ENCODE peak calls at places on chromosomes 6 and 20, in four cellular contexts. One of them, this sample, is unnamed.

GRCh38 chr6:154931741-154932424 is 63.2 kb upstream of the TIAM2 start:
- DNase-seq in epithelial cell of esophagus: no peak
- DNase-seq in body of pancreas: no peak
- DNase-seq in BE2C: no peak
- DNase-seq in this sample: no peak

GRCh38 chr20:64168381-64169088 is 4.3 kb downstream of the MYT1 start:
- DNase-seq in epithelial cell of esophagus: no peak
- DNase-seq in body of pancreas: no peak
- DNase-seq in BE2C: no peak
- DNase-seq in this sample: no peak

GRCh38 chr6:35299674-35300073 is 2.1 kb downstream of the DEF6 start:
- DNase-seq in BE2C: no peak
- DNase-seq in body of pancreas: peak; percentile 25
- DNase-seq in epithelial cell of esophagus: no peak
- DNase-seq in this sample: no peak

GRCh38 chr20:1987826-1988225 is 6.0 kb downstream of the PDYN start:
- DNase-seq in BE2C: no peak
- DNase-seq in epithelial cell of esophagus: no peak
- DNase-seq in body of pancreas: no peak
- DNase-seq in this sample: no peak

GRCh38 chr20:61698598-61698960 is 367.1 kb downstream of the TAF4 start:
- DNase-seq in BE2C: no peak
- DNase-seq in epithelial cell of esophagus: no peak
- DNase-seq in body of pancreas: no peak
- DNase-seq in this sample: no peak

GRCh38 chr20:35743693-35744491 is 1.8 kb upstream of the RBM39 start:
- DNase-seq in epithelial cell of esophagus: no peak
- DNase-seq in body of pancreas: no peak
- DNase-seq in BE2C: no peak
- DNase-seq in this sample: no peak

GRCh38 chr6:36078159-36078558 is 50.6 kb downstream of the MAPK14 start:
- DNase-seq in BE2C: no peak
- DNase-seq in body of pancreas: no peak
- DNase-seq in epithelial cell of esophagus: no peak
- DNase-seq in this sample: no peak

GRCh38 chr6:31659649-31660223 is 842 bp downstream of the C6orf47 start:
- DNase-seq in BE2C: no peak
- DNase-seq in body of pancreas: no peak
- DNase-seq in epithelial cell of esophagus: peak; percentile 57
- DNase-seq in this sample: no peak

GRCh38 chr6:33717857-33718552 is 6.5 kb upstream of the UQCC2 start:
- DNase-seq in BE2C: no peak
- DNase-seq in epithelial cell of esophagus: no peak
- DNase-seq in body of pancreas: peak; percentile 66
- DNase-seq in this sample: no peak

GRCh38 chr6:157983439-157984119 is 1.9 kb downstream of the SYNJ2 start:
- DNase-seq in BE2C: no peak
- DNase-seq in body of pancreas: no peak
- DNase-seq in epithelial cell of esophagus: no peak
- DNase-seq in this sample: no peak

GRCh38 chr6:98764378-98764911 is 69.9 kb upstream of the POU3F2 start:
- DNase-seq in epithelial cell of esophagus: no peak
- DNase-seq in BE2C: no peak
- DNase-seq in body of pancreas: no peak
- DNase-seq in this sample: no peak

GRCh38 chr6:93701526-93701925 is 282.2 kb upstream of the EPHA7 start:
- DNase-seq in epithelial cell of esophagus: no peak
- DNase-seq in body of pancreas: no peak
- DNase-seq in BE2C: no peak
- DNase-seq in this sample: no peak

GRCh38 chr20:62209850-62210495 is 10.1 kb downstream of the HRH3 start:
- DNase-seq in body of pancreas: no peak
- DNase-seq in epithelial cell of esophagus: no peak
- DNase-seq in BE2C: no peak
- DNase-seq in this sample: no peak

GRCh38 chr6:23349521-23350147 is 776.4 kb upstream of the NRSN1 start:
- DNase-seq in BE2C: peak; percentile 76
- DNase-seq in body of pancreas: no peak
- DNase-seq in epithelial cell of esophagus: peak; percentile 96
- DNase-seq in this sample: no peak

GRCh38 chr6:5457983-5458683 is 196.8 kb downstream of the FARS2 start:
- DNase-seq in BE2C: no peak
- DNase-seq in body of pancreas: peak; percentile 95
- DNase-seq in epithelial cell of esophagus: peak; percentile 86
- DNase-seq in this sample: no peak

GRCh38 chr20:22466447-22467171 is 117.8 kb downstream of the FOXA2 start:
- DNase-seq in body of pancreas: no peak
- DNase-seq in BE2C: no peak
- DNase-seq in epithelial cell of esophagus: no peak
- DNase-seq in this sample: no peak

GRCh38 chr20:21681932-21682318 is 23.5 kb upstream of the PAX1 start:
- DNase-seq in body of pancreas: no peak
- DNase-seq in BE2C: no peak
- DNase-seq in epithelial cell of esophagus: no peak
- DNase-seq in this sample: no peak

GRCh38 chr20:18279231-18279630 is 9.1 kb upstream of the ZNF133 start:
- DNase-seq in body of pancreas: no peak
- DNase-seq in epithelial cell of esophagus: peak; percentile 59
- DNase-seq in BE2C: no peak
- DNase-seq in this sample: no peak

GRCh38 chr6:55153284-55153683 is 21.0 kb upstream of the HCRTR2 start:
- DNase-seq in epithelial cell of esophagus: no peak
- DNase-seq in BE2C: no peak
- DNase-seq in body of pancreas: no peak
- DNase-seq in this sample: no peak

GRCh38 chr6:89221971-89222887 is 5.1 kb upstream of the GABRR1 start:
- DNase-seq in body of pancreas: no peak
- DNase-seq in BE2C: no peak
- DNase-seq in epithelial cell of esophagus: no peak
- DNase-seq in this sample: no peak

GRCh38 chr6:48916523-48917050 is 546.5 kb downstream of the MMUT start:
- DNase-seq in BE2C: no peak
- DNase-seq in body of pancreas: no peak
- DNase-seq in epithelial cell of esophagus: no peak
- DNase-seq in this sample: no peak

GRCh38 chr6:2482773-2483172 is 237.4 kb upstream of the GMDS start:
- DNase-seq in BE2C: no peak
- DNase-seq in body of pancreas: no peak
- DNase-seq in epithelial cell of esophagus: no peak
- DNase-seq in this sample: no peak

GRCh38 chr20:32037929-32038328 is 14.1 kb upstream of the HCK start:
- DNase-seq in body of pancreas: no peak
- DNase-seq in epithelial cell of esophagus: peak; percentile 62
- DNase-seq in BE2C: no peak
- DNase-seq in this sample: no peak

GRCh38 chr6:154460306-154461071 is 50.0 kb downstream of the CNKSR3 start:
- DNase-seq in epithelial cell of esophagus: peak; percentile 40
- DNase-seq in BE2C: no peak
- DNase-seq in body of pancreas: no peak
- DNase-seq in this sample: no peak

GRCh38 chr20:43363506-43363905 is 94.2 kb upstream of the SRSF6 start:
- DNase-seq in body of pancreas: no peak
- DNase-seq in epithelial cell of esophagus: no peak
- DNase-seq in BE2C: no peak
- DNase-seq in this sample: no peak

GRCh38 chr6:147058786-147059434 is 145.3 kb upstream of the STXBP5 start:
- DNase-seq in BE2C: no peak
- DNase-seq in epithelial cell of esophagus: peak; percentile 45
- DNase-seq in body of pancreas: no peak
- DNase-seq in this sample: no peak

GRCh38 chr20:50306478-50307423 is 116.1 kb downstream of the CEBPB start:
- DNase-seq in epithelial cell of esophagus: no peak
- DNase-seq in BE2C: no peak
- DNase-seq in body of pancreas: no peak
- DNase-seq in this sample: peak; percentile 33

GRCh38 chr6:37492236-37493046 is 7.3 kb downstream of the CCDC167 start:
- DNase-seq in body of pancreas: no peak
- DNase-seq in epithelial cell of esophagus: no peak
- DNase-seq in BE2C: no peak
- DNase-seq in this sample: no peak

GRCh38 chr20:38810926-38811325 is 5.4 kb downstream of the PPP1R16B start:
- DNase-seq in BE2C: no peak
- DNase-seq in epithelial cell of esophagus: no peak
- DNase-seq in body of pancreas: no peak
- DNase-seq in this sample: no peak

GRCh38 chr6:36336210-36336588 is 489 bp downstream of the BNIP5 start:
- DNase-seq in BE2C: no peak
- DNase-seq in epithelial cell of esophagus: no peak
- DNase-seq in body of pancreas: no peak
- DNase-seq in this sample: no peak

GRCh38 chr20:4782373-4782772 is 60.7 kb downstream of the PRND start:
- DNase-seq in body of pancreas: peak; percentile 66
- DNase-seq in epithelial cell of esophagus: no peak
- DNase-seq in BE2C: no peak
- DNase-seq in this sample: no peak

GRCh38 chr6:153947817-153948447 is 91.1 kb upstream of the OPRM1 start:
- DNase-seq in body of pancreas: peak; percentile 41
- DNase-seq in epithelial cell of esophagus: peak; percentile 46
- DNase-seq in BE2C: peak; percentile 25
- DNase-seq in this sample: peak; percentile 46

GRCh38 chr6:88870728-88871330 is 92.6 kb downstream of the RNGTT start:
- DNase-seq in body of pancreas: peak; percentile 13
- DNase-seq in BE2C: peak; percentile 46
- DNase-seq in epithelial cell of esophagus: peak; percentile 71
- DNase-seq in this sample: peak; percentile 30

GRCh38 chr20:676967-677366 is 1.4 kb upstream of the SCRT2 start:
- DNase-seq in BE2C: no peak
- DNase-seq in epithelial cell of esophagus: no peak
- DNase-seq in body of pancreas: no peak
- DNase-seq in this sample: no peak

GRCh38 chr6:167469101-167469500 is 144.2 kb downstream of the TTLL2 start:
- DNase-seq in body of pancreas: no peak
- DNase-seq in BE2C: no peak
- DNase-seq in epithelial cell of esophagus: no peak
- DNase-seq in this sample: peak; percentile 72

GRCh38 chr20:1324598-1325172 is 4.3 kb downstream of the SDCBP2 start:
- DNase-seq in BE2C: no peak
- DNase-seq in epithelial cell of esophagus: no peak
- DNase-seq in body of pancreas: no peak
- DNase-seq in this sample: no peak

GRCh38 chr6:121851056-121851455 is 415.6 kb downstream of the GJA1 start:
- DNase-seq in epithelial cell of esophagus: no peak
- DNase-seq in BE2C: no peak
- DNase-seq in body of pancreas: no peak
- DNase-seq in this sample: peak; percentile 4

GRCh38 chr6:81148726-81149125 is 603.8 kb downstream of the TENT5A start:
- DNase-seq in epithelial cell of esophagus: no peak
- DNase-seq in BE2C: no peak
- DNase-seq in body of pancreas: no peak
- DNase-seq in this sample: no peak

GRCh38 chr6:53547815-53548496 is 3.1 kb upstream of the GCLC start:
- DNase-seq in body of pancreas: peak; percentile 99
- DNase-seq in BE2C: peak; percentile 97
- DNase-seq in epithelial cell of esophagus: peak; percentile 98
- DNase-seq in this sample: peak; percentile 94
- TF ChIP-seq CTCF in body of pancreas: no peak
- TF ChIP-seq CTCF in BE2C: no peak
- TF ChIP-seq CTCF in epithelial cell of esophagus: no peak
- TF ChIP-seq CTCF in this sample: no peak

GRCh38 chr6:7295916-7296315 is 17.1 kb downstream of the SSR1 start:
- DNase-seq in body of pancreas: no peak
- DNase-seq in epithelial cell of esophagus: no peak
- DNase-seq in BE2C: no peak
- DNase-seq in this sample: no peak
- TF ChIP-seq CTCF in body of pancreas: no peak
- TF ChIP-seq CTCF in epithelial cell of esophagus: no peak
- TF ChIP-seq CTCF in BE2C: no peak
- TF ChIP-seq CTCF in this sample: no peak

GRCh38 chr20:57049298-57049697 is 217.1 kb downstream of the BMP7 start:
- DNase-seq in epithelial cell of esophagus: no peak
- DNase-seq in BE2C: no peak
- DNase-seq in body of pancreas: no peak
- DNase-seq in this sample: no peak

GRCh38 chr20:57051096-57051495 is 215.3 kb downstream of the BMP7 start:
- DNase-seq in body of pancreas: no peak
- DNase-seq in BE2C: no peak
- DNase-seq in epithelial cell of esophagus: no peak
- DNase-seq in this sample: no peak

GRCh38 chr20:57043669-57044268 is 222.7 kb downstream of the BMP7 start:
- DNase-seq in epithelial cell of esophagus: no peak
- DNase-seq in body of pancreas: no peak
- DNase-seq in BE2C: no peak
- DNase-seq in this sample: no peak

GRCh38 chr20:57047281-57048026 is 219.0 kb downstream of the BMP7 start:
- DNase-seq in epithelial cell of esophagus: no peak
- DNase-seq in BE2C: peak; percentile 24
- DNase-seq in body of pancreas: no peak
- DNase-seq in this sample: peak; percentile 13

DNA sequence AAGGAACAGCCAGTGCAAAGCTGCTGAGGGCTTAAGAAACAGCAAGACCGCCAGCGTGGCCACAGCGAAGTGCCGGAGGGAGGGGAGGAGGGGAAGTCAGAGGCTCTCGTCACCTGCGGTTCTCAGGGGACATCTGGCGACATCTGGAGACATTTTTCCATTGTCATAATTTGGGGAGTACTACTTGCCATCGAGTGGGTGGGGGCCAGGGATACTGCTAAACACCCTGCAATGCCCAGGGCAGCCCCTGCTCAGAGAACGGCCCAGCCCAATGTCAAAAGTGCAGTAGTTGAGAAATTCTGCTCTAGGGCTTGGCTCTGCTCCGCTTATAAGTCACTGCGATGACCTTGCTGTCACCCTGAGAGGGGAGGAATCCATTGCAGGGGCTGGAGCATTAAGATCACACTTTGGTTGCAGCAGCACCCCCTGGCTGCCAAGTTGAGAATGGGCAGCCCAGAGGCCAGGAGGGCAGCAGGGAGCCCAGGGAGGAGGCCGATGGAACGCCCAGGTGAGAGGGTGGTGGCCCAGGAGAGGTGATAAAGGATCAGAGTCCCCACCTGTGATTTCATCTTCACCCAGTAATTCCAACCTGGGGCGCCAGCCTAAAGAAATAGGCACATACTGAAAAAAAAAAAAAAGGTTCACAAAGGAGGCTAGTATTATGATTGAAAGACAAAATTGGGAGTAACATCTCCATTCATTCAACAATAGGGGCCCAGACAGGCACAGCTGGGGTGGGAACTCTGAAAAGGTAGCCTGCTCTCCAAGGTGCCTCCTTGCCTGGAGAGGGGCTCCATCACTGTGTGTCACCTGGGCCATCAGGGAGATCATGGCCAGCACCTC is 218.2 kb downstream of the BMP7 start:
- DNase-seq in epithelial cell of esophagus: peak; percentile 25
- DNase-seq in body of pancreas: peak; percentile 41
- DNase-seq in BE2C: peak; percentile 44
- DNase-seq in this sample: peak; percentile 61
- TF ChIP-seq CTCF in epithelial cell of esophagus: peak; percentile 47
- TF ChIP-seq CTCF in body of pancreas: peak; percentile 17
- TF ChIP-seq CTCF in BE2C: peak; percentile 72
- TF ChIP-seq CTCF in this sample: peak; percentile 67

GRCh38 chr6:160254467-160255312 is 3.9 kb downstream of the SLC22A2 start:
- DNase-seq in epithelial cell of esophagus: peak; percentile 90
- DNase-seq in body of pancreas: peak; percentile 52
- DNase-seq in BE2C: no peak
- DNase-seq in this sample: no peak
- TF ChIP-seq CTCF in epithelial cell of esophagus: peak; percentile 14
- TF ChIP-seq CTCF in body of pancreas: no peak
- TF ChIP-seq CTCF in BE2C: no peak
- TF ChIP-seq CTCF in this sample: no peak

This sample was measured in endothelial cell.